ENCODE peak calls at places on chromosomes 12 and 14, in nine cellular contexts. One of them, this sample, is unnamed.

GRCh38 chr12:115383668-115384067 is 699.7 kb upstream of the TBX3 start:
- DNase-seq in fibroblast of mammary gland: peak; percentile 91
- DNase-seq in fibroblast of pulmonary artery: peak; percentile 69
- DNase-seq in effector memory CD4-positive, alpha-beta T cell: no peak
- DNase-seq in CD8-positive, alpha-beta memory T cell: no peak
- DNase-seq in mesendoderm: no peak
- DNase-seq in thoracic aorta: no peak
- DNase-seq in astrocyte of the spinal cord: peak; percentile 66
- DNase-seq in left ventricle myocardium inferior: no peak
- DNase-seq in this sample: peak; percentile 81

GRCh38 chr12:107873223-107873622 is 98.7 kb downstream of the ASCL4 start:
- DNase-seq in mesendoderm: peak; percentile 1
- DNase-seq in fibroblast of mammary gland: no peak
- DNase-seq in fibroblast of pulmonary artery: no peak
- DNase-seq in CD8-positive, alpha-beta memory T cell: no peak
- DNase-seq in astrocyte of the spinal cord: no peak
- DNase-seq in thoracic aorta: no peak
- DNase-seq in left ventricle myocardium inferior: no peak
- DNase-seq in effector memory CD4-positive, alpha-beta T cell: no peak
- DNase-seq in this sample: no peak

GRCh38 chr12:128425883-128426282 is 158.9 kb downstream of the TMEM132C start:
- DNase-seq in effector memory CD4-positive, alpha-beta T cell: no peak
- DNase-seq in fibroblast of mammary gland: no peak
- DNase-seq in left ventricle myocardium inferior: no peak
- DNase-seq in fibroblast of pulmonary artery: no peak
- DNase-seq in astrocyte of the spinal cord: no peak
- DNase-seq in thoracic aorta: no peak
- DNase-seq in CD8-positive, alpha-beta memory T cell: no peak
- DNase-seq in mesendoderm: no peak
- DNase-seq in this sample: no peak

GRCh38 chr12:92553389-92553788 is 149.4 kb upstream of the PLEKHG7 start:
- DNase-seq in CD8-positive, alpha-beta memory T cell: no peak
- DNase-seq in fibroblast of pulmonary artery: peak; percentile 35
- DNase-seq in mesendoderm: no peak
- DNase-seq in fibroblast of mammary gland: no peak
- DNase-seq in effector memory CD4-positive, alpha-beta T cell: no peak
- DNase-seq in astrocyte of the spinal cord: no peak
- DNase-seq in thoracic aorta: no peak
- DNase-seq in left ventricle myocardium inferior: peak; percentile 70
- DNase-seq in this sample: no peak

GRCh38 chr12:106954462-106955376 is 988 bp upstream of the TMEM263 start:
- DNase-seq in left ventricle myocardium inferior: peak; percentile 39
- DNase-seq in fibroblast of mammary gland: peak; percentile 42
- DNase-seq in mesendoderm: no peak
- DNase-seq in fibroblast of pulmonary artery: peak; percentile 24
- DNase-seq in thoracic aorta: peak; percentile 10
- DNase-seq in astrocyte of the spinal cord: no peak
- DNase-seq in CD8-positive, alpha-beta memory T cell: peak; percentile 58
- DNase-seq in effector memory CD4-positive, alpha-beta T cell: peak; percentile 8
- DNase-seq in this sample: no peak

GRCh38 chr12:131287015-131287937 is 333.6 kb downstream of the ADGRD1 start:
- DNase-seq in effector memory CD4-positive, alpha-beta T cell: no peak
- DNase-seq in CD8-positive, alpha-beta memory T cell: peak; percentile 30
- DNase-seq in thoracic aorta: no peak
- DNase-seq in left ventricle myocardium inferior: no peak
- DNase-seq in astrocyte of the spinal cord: no peak
- DNase-seq in fibroblast of mammary gland: no peak
- DNase-seq in fibroblast of pulmonary artery: no peak
- DNase-seq in mesendoderm: no peak
- DNase-seq in this sample: no peak

GRCh38 chr12:95918194-95918993 is 24.0 kb downstream of the CCDC38 start:
- DNase-seq in CD8-positive, alpha-beta memory T cell: peak; percentile 63
- DNase-seq in astrocyte of the spinal cord: peak; percentile 47
- DNase-seq in left ventricle myocardium inferior: no peak
- DNase-seq in fibroblast of mammary gland: peak; percentile 56
- DNase-seq in fibroblast of pulmonary artery: peak; percentile 57
- DNase-seq in effector memory CD4-positive, alpha-beta T cell: peak; percentile 29
- DNase-seq in mesendoderm: peak; percentile 63
- DNase-seq in thoracic aorta: no peak
- DNase-seq in this sample: peak; percentile 57

GRCh38 chr14:32648434-32648833 is 290.2 kb upstream of the NPAS3 start:
- DNase-seq in thoracic aorta: no peak
- DNase-seq in fibroblast of mammary gland: peak; percentile 90
- DNase-seq in fibroblast of pulmonary artery: peak; percentile 42
- DNase-seq in effector memory CD4-positive, alpha-beta T cell: no peak
- DNase-seq in left ventricle myocardium inferior: no peak
- DNase-seq in mesendoderm: no peak
- DNase-seq in CD8-positive, alpha-beta memory T cell: no peak
- DNase-seq in astrocyte of the spinal cord: peak; percentile 16
- DNase-seq in this sample: peak; percentile 52

GRCh38 chr14:99077076-99077843 is 194.7 kb downstream of the BCL11B start:
- DNase-seq in left ventricle myocardium inferior: no peak
- DNase-seq in astrocyte of the spinal cord: no peak
- DNase-seq in thoracic aorta: no peak
- DNase-seq in CD8-positive, alpha-beta memory T cell: no peak
- DNase-seq in effector memory CD4-positive, alpha-beta T cell: no peak
- DNase-seq in fibroblast of pulmonary artery: no peak
- DNase-seq in fibroblast of mammary gland: no peak
- DNase-seq in mesendoderm: no peak
- DNase-seq in this sample: no peak

GRCh38 chr12:66573605-66574004 is 105.3 kb downstream of the GRIP1 start:
- DNase-seq in mesendoderm: no peak
- DNase-seq in fibroblast of mammary gland: no peak
- DNase-seq in left ventricle myocardium inferior: no peak
- DNase-seq in CD8-positive, alpha-beta memory T cell: no peak
- DNase-seq in fibroblast of pulmonary artery: no peak
- DNase-seq in thoracic aorta: no peak
- DNase-seq in astrocyte of the spinal cord: no peak
- DNase-seq in effector memory CD4-positive, alpha-beta T cell: no peak
- DNase-seq in this sample: no peak

GRCh38 chr14:102029956-102030355 is 56.9 kb downstream of the HSP90AA1 start:
- DNase-seq in fibroblast of pulmonary artery: no peak
- DNase-seq in CD8-positive, alpha-beta memory T cell: no peak
- DNase-seq in astrocyte of the spinal cord: peak; percentile 90
- DNase-seq in fibroblast of mammary gland: peak; percentile 33
- DNase-seq in effector memory CD4-positive, alpha-beta T cell: no peak
- DNase-seq in thoracic aorta: no peak
- DNase-seq in left ventricle myocardium inferior: no peak
- DNase-seq in mesendoderm: peak; percentile 40
- DNase-seq in this sample: peak; percentile 37

GRCh38 chr14:63387691-63388090 is 69.0 kb upstream of the GPHB5 start:
- DNase-seq in fibroblast of mammary gland: no peak
- DNase-seq in astrocyte of the spinal cord: no peak
- DNase-seq in CD8-positive, alpha-beta memory T cell: no peak
- DNase-seq in left ventricle myocardium inferior: no peak
- DNase-seq in effector memory CD4-positive, alpha-beta T cell: no peak
- DNase-seq in fibroblast of pulmonary artery: peak; percentile 8
- DNase-seq in mesendoderm: no peak
- DNase-seq in thoracic aorta: no peak
- DNase-seq in this sample: peak; percentile 35

GRCh38 chr12:130803707-130804106 is 35.3 kb downstream of the STX2 start:
- DNase-seq in astrocyte of the spinal cord: peak; percentile 43
- DNase-seq in mesendoderm: no peak
- DNase-seq in effector memory CD4-positive, alpha-beta T cell: no peak
- DNase-seq in fibroblast of pulmonary artery: peak; percentile 25
- DNase-seq in left ventricle myocardium inferior: no peak
- DNase-seq in thoracic aorta: no peak
- DNase-seq in CD8-positive, alpha-beta memory T cell: no peak
- DNase-seq in fibroblast of mammary gland: peak; percentile 28
- DNase-seq in this sample: peak; percentile 47

GRCh38 chr12:29773076-29773475 is 10.7 kb downstream of the TMTC1 start:
- DNase-seq in thoracic aorta: no peak
- DNase-seq in effector memory CD4-positive, alpha-beta T cell: no peak
- DNase-seq in astrocyte of the spinal cord: no peak
- DNase-seq in fibroblast of mammary gland: no peak
- DNase-seq in fibroblast of pulmonary artery: peak; percentile 43
- DNase-seq in mesendoderm: no peak
- DNase-seq in left ventricle myocardium inferior: no peak
- DNase-seq in CD8-positive, alpha-beta memory T cell: no peak
- DNase-seq in this sample: peak; percentile 42

GRCh38 chr12:95574799-95575452 is 23.6 kb upstream of the USP44 start:
- DNase-seq in fibroblast of mammary gland: peak; percentile 51
- DNase-seq in CD8-positive, alpha-beta memory T cell: no peak
- DNase-seq in astrocyte of the spinal cord: peak; percentile 55
- DNase-seq in fibroblast of pulmonary artery: peak; percentile 56
- DNase-seq in left ventricle myocardium inferior: no peak
- DNase-seq in effector memory CD4-positive, alpha-beta T cell: no peak
- DNase-seq in thoracic aorta: no peak
- DNase-seq in mesendoderm: peak; percentile 80
- DNase-seq in this sample: peak; percentile 61

GRCh38 chr12:27946396-27946795 is 26.1 kb downstream of the PTHLH start:
- DNase-seq in CD8-positive, alpha-beta memory T cell: no peak
- DNase-seq in effector memory CD4-positive, alpha-beta T cell: no peak
- DNase-seq in fibroblast of pulmonary artery: no peak
- DNase-seq in fibroblast of mammary gland: peak; percentile 61
- DNase-seq in thoracic aorta: no peak
- DNase-seq in mesendoderm: no peak
- DNase-seq in astrocyte of the spinal cord: peak; percentile 10
- DNase-seq in left ventricle myocardium inferior: no peak
- DNase-seq in this sample: peak; percentile 26

GRCh38 chr14:76546426-76547221 is 170.7 kb downstream of the ESRRB start:
- DNase-seq in astrocyte of the spinal cord: no peak
- DNase-seq in fibroblast of pulmonary artery: no peak
- DNase-seq in effector memory CD4-positive, alpha-beta T cell: no peak
- DNase-seq in fibroblast of mammary gland: peak; percentile 16
- DNase-seq in CD8-positive, alpha-beta memory T cell: no peak
- DNase-seq in left ventricle myocardium inferior: no peak
- DNase-seq in mesendoderm: peak; percentile 91
- DNase-seq in thoracic aorta: no peak
- DNase-seq in this sample: peak; percentile 2

GRCh38 chr12:132070298-132070697 is 73.8 kb downstream of the DDX51 start:
- DNase-seq in fibroblast of mammary gland: no peak
- DNase-seq in fibroblast of pulmonary artery: no peak
- DNase-seq in CD8-positive, alpha-beta memory T cell: no peak
- DNase-seq in left ventricle myocardium inferior: no peak
- DNase-seq in astrocyte of the spinal cord: no peak
- DNase-seq in thoracic aorta: no peak
- DNase-seq in mesendoderm: no peak
- DNase-seq in effector memory CD4-positive, alpha-beta T cell: no peak
- DNase-seq in this sample: no peak

GRCh38 chr12:89235189-89235993 is 116.9 kb downstream of the DUSP6 start:
- DNase-seq in thoracic aorta: no peak
- DNase-seq in effector memory CD4-positive, alpha-beta T cell: no peak
- DNase-seq in left ventricle myocardium inferior: no peak
- DNase-seq in fibroblast of mammary gland: no peak
- DNase-seq in mesendoderm: no peak
- DNase-seq in fibroblast of pulmonary artery: peak; percentile 53
- DNase-seq in astrocyte of the spinal cord: no peak
- DNase-seq in CD8-positive, alpha-beta memory T cell: no peak
- DNase-seq in this sample: no peak

DNA sequence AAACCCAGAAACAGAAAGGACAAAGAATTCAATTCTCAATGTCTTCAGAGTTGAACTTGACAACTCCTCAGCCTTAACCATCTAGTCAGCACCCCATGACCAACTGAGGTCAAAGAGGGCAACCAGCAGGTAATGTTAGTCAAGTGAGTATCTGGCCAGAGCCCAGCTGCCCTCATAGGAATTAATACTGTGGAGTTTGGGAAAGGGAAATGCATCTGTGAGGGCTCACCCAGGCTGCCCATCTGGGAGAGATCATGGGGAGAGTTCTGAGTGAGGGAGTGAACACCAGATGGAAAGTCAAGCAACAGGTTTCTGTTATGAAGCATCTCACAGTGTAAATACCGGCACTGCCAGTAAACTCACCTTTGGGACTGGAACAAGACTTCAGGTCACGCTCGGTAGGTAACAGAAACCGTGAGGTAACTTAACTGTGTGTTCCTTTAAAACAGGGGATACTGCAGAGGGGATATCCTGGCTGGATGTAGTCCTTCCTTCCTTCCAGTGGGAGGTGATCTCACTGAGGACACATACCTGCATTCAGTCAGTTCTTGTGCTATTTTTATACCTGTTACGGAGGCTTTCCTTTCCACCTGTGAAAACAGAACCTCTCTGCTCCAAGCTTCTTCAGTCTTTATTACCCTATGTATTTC is 94.4 kb downstream of the DAD1 start:
- DNase-seq in mesendoderm: no peak
- DNase-seq in thoracic aorta: no peak
- DNase-seq in astrocyte of the spinal cord: no peak
- DNase-seq in fibroblast of pulmonary artery: no peak
- DNase-seq in left ventricle myocardium inferior: no peak
- DNase-seq in fibroblast of mammary gland: no peak
- DNase-seq in CD8-positive, alpha-beta memory T cell: no peak
- DNase-seq in effector memory CD4-positive, alpha-beta T cell: no peak
- DNase-seq in this sample: no peak
- H3K4me3 ChIP-seq in mesendoderm: no peak overlapping the region
- H3K4me3 ChIP-seq in thoracic aorta: no peak overlapping the region
- H3K4me3 ChIP-seq in astrocyte of the spinal cord: no peak overlapping the region
- H3K4me3 ChIP-seq in fibroblast of pulmonary artery: no peak overlapping the region
- H3K4me3 ChIP-seq in left ventricle myocardium inferior: no peak overlapping the region
- H3K4me3 ChIP-seq in fibroblast of mammary gland: no peak overlapping the region
- H3K4me3 ChIP-seq in CD8-positive, alpha-beta memory T cell: peak overlapping the region; percentile 64
- H3K4me3 ChIP-seq in effector memory CD4-positive, alpha-beta T cell: peak overlapping the region; percentile 42
- H3K4me3 ChIP-seq in this sample: no peak overlapping the region

GRCh38 chr12:100862600-100863149 is 68.1 kb downstream of the ANO4 start:
- DNase-seq in mesendoderm: peak; percentile 38
- DNase-seq in fibroblast of pulmonary artery: no peak
- DNase-seq in astrocyte of the spinal cord: no peak
- DNase-seq in CD8-positive, alpha-beta memory T cell: no peak
- DNase-seq in effector memory CD4-positive, alpha-beta T cell: no peak
- DNase-seq in left ventricle myocardium inferior: no peak
- DNase-seq in thoracic aorta: no peak
- DNase-seq in fibroblast of mammary gland: peak; percentile 6
- DNase-seq in this sample: no peak
- H3K4me3 ChIP-seq in mesendoderm: no peak overlapping the region
- H3K4me3 ChIP-seq in fibroblast of pulmonary artery: no peak overlapping the region
- H3K4me3 ChIP-seq in astrocyte of the spinal cord: no peak overlapping the region
- H3K4me3 ChIP-seq in CD8-positive, alpha-beta memory T cell: no peak overlapping the region
- H3K4me3 ChIP-seq in effector memory CD4-positive, alpha-beta T cell: no peak overlapping the region
- H3K4me3 ChIP-seq in left ventricle myocardium inferior: no peak overlapping the region
- H3K4me3 ChIP-seq in thoracic aorta: no peak overlapping the region
- H3K4me3 ChIP-seq in fibroblast of mammary gland: no peak overlapping the region
- H3K4me3 ChIP-seq in this sample: no peak overlapping the region

GRCh38 chr12:6699259-6699988 is 1.2 kb downstream of the PIANP start:
- DNase-seq in CD8-positive, alpha-beta memory T cell: no peak
- DNase-seq in fibroblast of pulmonary artery: no peak
- DNase-seq in effector memory CD4-positive, alpha-beta T cell: no peak
- DNase-seq in mesendoderm: no peak
- DNase-seq in astrocyte of the spinal cord: no peak
- DNase-seq in thoracic aorta: no peak
- DNase-seq in left ventricle myocardium inferior: no peak
- DNase-seq in fibroblast of mammary gland: no peak
- DNase-seq in this sample: no peak
- H3K4me3 ChIP-seq in CD8-positive, alpha-beta memory T cell: no peak overlapping the region
- H3K4me3 ChIP-seq in fibroblast of pulmonary artery: peak overlapping the region; percentile 45
- H3K4me3 ChIP-seq in effector memory CD4-positive, alpha-beta T cell: peak overlapping the region; percentile 66
- H3K4me3 ChIP-seq in mesendoderm: peak overlapping the region; percentile 19
- H3K4me3 ChIP-seq in astrocyte of the spinal cord: peak overlapping the region; percentile 42
- H3K4me3 ChIP-seq in thoracic aorta: peak overlapping the region; percentile 76
- H3K4me3 ChIP-seq in left ventricle myocardium inferior: peak overlapping the region; percentile 65
- H3K4me3 ChIP-seq in fibroblast of mammary gland: peak overlapping the region; percentile 31
- H3K4me3 ChIP-seq in this sample: peak overlapping the region; percentile 73

DNA sequence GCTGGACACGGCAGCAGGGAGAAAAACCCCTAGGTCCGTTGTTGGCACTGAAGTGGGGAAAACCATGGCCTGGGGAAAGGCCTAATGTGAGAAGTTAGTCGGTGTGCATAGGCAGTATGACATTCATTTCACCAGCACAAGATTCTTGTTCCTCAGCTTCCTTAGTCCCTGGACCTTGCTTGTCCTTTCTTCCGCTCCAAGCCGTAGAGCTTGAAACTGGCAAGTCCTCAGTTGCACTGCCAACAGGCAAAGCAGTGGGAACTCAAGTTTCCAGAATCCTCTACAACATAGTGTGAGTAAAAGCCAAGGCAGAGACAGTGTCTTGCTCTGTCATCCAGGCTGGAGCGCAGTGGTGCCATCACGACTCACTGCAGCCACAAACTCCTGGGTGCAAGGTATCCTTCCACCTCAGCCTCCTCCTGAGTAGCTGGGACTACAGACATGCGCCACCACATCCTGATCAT is 138.5 kb upstream of the AMIGO2 start:
- DNase-seq in thoracic aorta: no peak
- DNase-seq in astrocyte of the spinal cord: no peak
- DNase-seq in left ventricle myocardium inferior: no peak
- DNase-seq in fibroblast of pulmonary artery: no peak
- DNase-seq in CD8-positive, alpha-beta memory T cell: peak; percentile 67
- DNase-seq in effector memory CD4-positive, alpha-beta T cell: no peak
- DNase-seq in mesendoderm: no peak
- DNase-seq in fibroblast of mammary gland: no peak
- DNase-seq in this sample: no peak
- H3K4me3 ChIP-seq in thoracic aorta: peak overlapping the region; percentile 39
- H3K4me3 ChIP-seq in astrocyte of the spinal cord: no peak overlapping the region
- H3K4me3 ChIP-seq in left ventricle myocardium inferior: no peak overlapping the region
- H3K4me3 ChIP-seq in fibroblast of pulmonary artery: no peak overlapping the region
- H3K4me3 ChIP-seq in CD8-positive, alpha-beta memory T cell: peak overlapping the region; percentile 92
- H3K4me3 ChIP-seq in effector memory CD4-positive, alpha-beta T cell: peak overlapping the region; percentile 57
- H3K4me3 ChIP-seq in mesendoderm: no peak overlapping the region
- H3K4me3 ChIP-seq in fibroblast of mammary gland: no peak overlapping the region
- H3K4me3 ChIP-seq in this sample: no peak overlapping the region

This sample was measured in fibroblast of the aortic adventitia.